ENCODE peak calls at places on chromosome 14, in four cellular contexts. I, C, B and F are unnamed samples.
A peak's percentile ranks its signal among the peaks of the same experiment; 100 is the strongest.

GRCh38 chr14:60631842-60632241 is 17.4 kb downstream of the SIX1 start:
- DNase-seq in C (no peak), B (no peak), I (no peak), F (no peak)

GRCh38 chr14:102304611-102305506 is at the start of gene MOK:
- DNase-seq in B (peak; percentile 92), C (peak; percentile 92), I (peak; percentile 92), F (peak; percentile 94)

GRCh38 chr14:97401714-97402113 is 604.5 kb downstream of the VRK1 start:
- DNase-seq in B (no peak), I (no peak), C (no peak), F (no peak)

GRCh38 chr14:54170301-54170700 is 213.7 kb upstream of the BMP4 start:
- DNase-seq in B (no peak), I (no peak), C (no peak), F (no peak)

GRCh38 chr14:88612981-88613380 is 50.1 kb downstream of the ZC3H14 start:
- DNase-seq in B (no peak), C (no peak), I (no peak), F (no peak)

GRCh38 chr14:72708708-72709475 is 185.0 kb downstream of the DPF3 start:
- DNase-seq in C (no peak), B (no peak), I (peak; percentile 69), F (no peak)

GRCh38 chr14:101193126-101193844 is 289.8 kb upstream of the RTL1 start:
- DNase-seq in B (no peak), C (no peak), I (no peak), F (no peak)

GRCh38 chr14:54348001-54348611 is 48.7 kb upstream of the CDKN3 start:
- DNase-seq in B (no peak), C (no peak), I (peak; percentile 44), F (peak; percentile 65)

GRCh38 chr14:100056964-100057817 is 8.0 kb upstream of the EVL start:
- DNase-seq in I (no peak), B (no peak), C (no peak), F (no peak)

GRCh38 chr14:26808407-26808806 is 210.6 kb upstream of the NOVA1 start:
- DNase-seq in B (no peak), C (no peak), I (no peak), F (no peak)

GRCh38 chr14:105023144-105023543 is 2.3 kb upstream of the CDCA4 start:
- DNase-seq in C (no peak), B (no peak), I (no peak), F (no peak)

DNA sequence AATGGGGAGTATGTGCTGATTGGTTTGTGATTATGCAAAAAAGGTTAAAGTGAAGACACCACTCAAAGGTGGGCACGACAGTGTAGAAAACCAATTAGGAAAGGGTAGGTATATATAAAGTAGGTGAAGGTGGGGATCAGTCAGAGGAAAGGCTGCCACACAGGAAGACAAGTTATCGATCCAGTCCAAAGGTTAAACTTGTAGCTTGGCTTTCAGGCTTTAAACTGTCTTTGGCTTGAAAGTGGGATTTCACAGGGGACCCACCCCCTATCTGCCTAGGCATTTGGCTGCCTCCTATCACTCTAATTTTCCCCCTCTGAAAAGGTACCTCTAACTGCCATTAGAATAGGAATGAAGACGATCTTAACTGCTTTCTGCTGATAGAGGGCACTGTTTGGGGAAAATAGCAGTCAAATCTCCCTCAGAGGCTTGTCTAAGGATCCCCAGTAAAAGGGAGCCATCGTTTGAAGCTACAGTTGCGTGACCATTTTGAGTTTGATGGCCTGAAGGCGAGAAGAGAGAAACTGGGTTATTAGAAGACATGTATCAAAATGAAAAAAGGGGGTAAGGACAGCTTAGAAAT is 250.2 kb downstream of the GPHN start:
- DNase-seq in B (no peak), C (no peak), I (no peak), F (no peak)
- TF ChIP-seq ZNF274 in B (no peak), C (no peak), I (no peak), F (no peak)

GRCh38 chr14:59267046-59267445 is 78.6 kb downstream of the DAAM1 start:
- DNase-seq in C (no peak), I (no peak), B (no peak), F (no peak)

GRCh38 chr14:59261334-59261733 is 72.9 kb downstream of the DAAM1 start:
- DNase-seq in B (no peak), C (no peak), I (no peak), F (no peak)

GRCh38 chr14:59265808-59266207 is 77.3 kb downstream of the DAAM1 start:
- DNase-seq in I (no peak), B (no peak), C (no peak), F (no peak)

GRCh38 chr14:59268011-59268410 is 79.5 kb downstream of the DAAM1 start:
- DNase-seq in I (no peak), B (no peak), C (no peak), F (no peak)

GRCh38 chr14:59262717-59263469 is 74.4 kb downstream of the DAAM1 start:
- DNase-seq in C (no peak), I (no peak), B (no peak), F (peak; percentile 6)
- TF ChIP-seq ZNF274 in C (no peak), I (no peak), B (no peak), F (no peak)

DNA sequence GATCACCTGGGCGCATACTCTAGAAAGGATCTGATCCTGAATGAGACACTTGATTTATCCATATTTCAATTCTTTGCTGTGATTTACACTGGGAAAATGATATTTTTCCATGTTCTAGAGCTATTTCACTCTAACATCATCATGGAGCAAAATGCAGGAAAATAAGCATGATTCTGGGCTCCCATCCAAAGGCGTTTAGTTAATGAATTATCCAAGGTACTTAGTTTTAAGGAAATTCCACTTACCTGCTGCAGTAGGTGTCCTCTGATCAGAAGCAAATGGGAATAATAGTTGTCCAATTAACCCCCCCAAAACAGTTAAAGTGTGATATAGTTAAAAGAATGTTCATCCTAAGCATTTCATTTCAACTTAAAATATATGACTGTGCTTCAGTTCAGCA is 204.6 kb upstream of the PRKD1 start:
- DNase-seq in C (no peak), B (no peak), I (no peak), F (no peak)
- TF ChIP-seq ZNF274 in C (no peak), B (no peak), I (no peak), F (no peak)

DNA sequence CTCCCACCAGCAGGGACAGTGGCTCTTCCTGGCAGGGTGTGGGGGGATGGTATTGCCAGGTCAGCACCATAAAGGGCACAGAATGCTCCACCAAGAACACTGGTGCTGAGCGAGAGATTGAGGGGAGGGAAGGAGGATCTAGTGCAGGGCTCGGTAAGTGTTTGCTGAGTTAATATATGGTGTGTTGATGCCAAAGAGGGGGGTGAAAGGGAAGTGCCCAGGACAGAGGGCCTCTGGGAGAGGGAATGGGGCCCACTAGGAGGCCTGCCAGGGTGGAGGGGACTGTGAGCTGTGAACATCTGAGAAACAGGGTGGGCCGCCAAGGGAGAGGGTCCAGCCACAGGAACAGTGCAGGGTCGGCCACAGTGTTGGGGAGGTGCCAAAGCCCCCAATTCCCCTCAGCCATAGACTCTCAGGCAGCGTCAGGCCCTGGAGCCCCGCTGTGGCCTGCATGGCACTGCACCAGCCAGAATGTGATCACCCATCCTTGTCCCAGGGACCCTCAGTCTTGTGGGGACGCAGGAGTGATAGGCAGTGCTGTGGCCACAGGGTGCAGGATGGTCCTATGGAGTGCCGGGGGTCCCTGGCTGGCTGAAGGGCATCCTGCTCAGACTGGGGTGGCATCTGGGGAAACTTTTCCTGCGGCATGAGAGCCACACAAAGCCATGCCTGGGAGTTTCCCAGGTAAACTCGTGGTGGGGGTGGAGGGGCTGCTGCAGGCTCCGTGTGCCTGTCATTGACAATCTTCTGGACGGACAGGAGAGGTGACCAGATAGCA is 11.9 kb downstream of the RIN3 start:
- DNase-seq in I (no peak), B (no peak), C (no peak), F (no peak)
- TF ChIP-seq ZNF274 in I (no peak), B (no peak), C (no peak), F (no peak)

GRCh38 chr14:79564371-79564770 is 646.9 kb downstream of the DIO2 start:
- DNase-seq in C (no peak), I (no peak), B (no peak), F (no peak)

GRCh38 chr14:79567306-79567705 is 644.0 kb downstream of the DIO2 start:
- DNase-seq in C (no peak), I (no peak), B (no peak), F (no peak)

GRCh38 chr14:79557309-79557708 is 654.0 kb downstream of the DIO2 start:
- DNase-seq in B (no peak), I (no peak), C (no peak), F (no peak)

GRCh38 chr14:79562158-79562557 is 649.1 kb downstream of the DIO2 start:
- DNase-seq in C (no peak), I (no peak), B (no peak), F (no peak)
- TF ChIP-seq ZNF274 in C (no peak), I (no peak), B (no peak), F (no peak)

GRCh38 chr14:56004807-56005579 is 113.2 kb upstream of the PELI2 start:
- DNase-seq in C (peak; percentile 15), I (no peak), B (no peak), F (peak; percentile 8)
- TF ChIP-seq ZNF274 in C (no peak), I (no peak), B (no peak), F (no peak)

GRCh38 chr14:23546450-23547035 is 5.0 kb downstream of the ZFHX2 start:
- DNase-seq in I (no peak), C (no peak), B (no peak), F (no peak)

GRCh38 chr14:23547924-23548323 is 3.6 kb downstream of the ZFHX2 start:
- DNase-seq in I (no peak), B (no peak), C (no peak), F (no peak)

GRCh38 chr14:23550131-23550826 is 1.3 kb downstream of the ZFHX2 start:
- DNase-seq in I (no peak), B (no peak), C (no peak), F (no peak)

GRCh38 chr14:23550827-23551265 is 719 bp downstream of the ZFHX2 start:
- DNase-seq in B (no peak), I (no peak), C (no peak), F (peak; percentile 49)

DNA sequence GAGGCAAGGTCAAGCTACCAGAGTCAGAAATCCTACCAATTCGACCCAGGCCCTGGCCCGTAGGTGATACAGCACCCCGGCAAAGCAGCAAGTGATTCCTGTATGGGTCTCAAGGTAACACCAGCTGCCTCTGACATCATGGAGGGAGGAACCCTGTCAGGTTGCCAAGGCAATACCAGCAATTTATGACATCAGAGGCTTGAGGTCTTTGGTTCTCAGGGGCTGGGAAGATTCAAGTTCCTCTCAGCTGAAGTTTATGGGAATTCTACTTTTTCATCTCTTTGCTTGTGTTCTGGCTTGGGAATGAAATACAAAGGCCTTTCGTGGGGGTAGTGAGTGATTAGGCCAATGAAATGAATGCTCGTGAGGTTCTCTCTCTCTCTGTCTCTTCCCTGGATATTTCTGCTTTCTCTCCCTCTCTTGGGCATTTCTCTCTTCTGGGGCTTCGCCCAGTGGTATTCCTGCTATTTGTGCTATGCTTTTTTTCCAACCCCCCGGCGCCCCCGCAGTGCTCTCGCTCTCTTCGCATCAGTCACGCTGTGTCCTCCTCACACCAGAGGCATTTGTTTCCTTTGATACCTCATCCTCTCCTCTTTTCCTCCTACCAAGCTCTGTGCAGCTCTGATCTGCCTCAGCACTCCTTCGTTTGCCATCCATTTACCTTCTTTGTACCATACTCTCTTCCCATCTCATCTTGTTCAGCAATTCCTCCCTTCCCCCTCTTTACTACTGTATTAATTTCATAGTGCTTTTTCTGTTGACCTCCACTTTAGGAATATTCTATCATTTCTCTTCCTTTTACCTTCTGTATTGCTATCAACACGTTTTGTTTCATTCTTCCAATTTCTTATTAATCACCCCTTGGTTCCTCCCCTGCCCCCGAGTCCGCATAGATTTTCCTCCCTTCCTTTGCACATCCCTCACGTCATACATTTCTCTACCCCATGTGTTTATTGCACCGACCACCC is 2.9 kb downstream of the ZFHX2 start:
- DNase-seq in B (no peak), I (no peak), C (no peak), F (no peak)
- TF ChIP-seq ZNF274 in B (no peak), I (no peak), C (no peak), F (no peak)